ENCODE peak calls at places on chromosomes 11 and 22, in five cellular contexts. E is A549, X is GM12878, B is K562, Y is HepG2. F is an unnamed sample.

GRCh38 chr11:43937434-43938411 is 4.7 kb upstream of the C11orf96 start:
- DNase-seq in E (peak; percentile 62), X (no peak), B (peak; percentile 61), Y (no peak), F (no peak)

GRCh38 chr22:48459859-48460823 is 1367.5 kb downstream of the BRD1 start:
- DNase-seq in E (no peak), X (no peak), B (no peak), Y (no peak), F (no peak)

GRCh38 chr11:122159173-122159701 is 43.2 kb upstream of the BLID start:
- DNase-seq in E (peak; percentile 23), X (no peak), B (no peak), Y (no peak), F (peak; percentile 26)

GRCh38 chr22:33658775-33659174 is 261.5 kb downstream of the LARGE1 start:
- DNase-seq in E (no peak), X (no peak), B (no peak), Y (no peak), F (no peak)

GRCh38 chr11:101008961-101009684 is 120.5 kb downstream of the PGR start:
- DNase-seq in E (no peak), X (no peak), B (no peak), Y (no peak), F (no peak)

GRCh38 chr22:39482768-39483167 is 19.3 kb upstream of the MIEF1 start:
- DNase-seq in E (no peak), X (no peak), B (no peak), Y (no peak), F (no peak)

GRCh38 chr11:116126540-116126939 is 622.3 kb upstream of the CADM1 start:
- DNase-seq in E (no peak), X (no peak), B (no peak), Y (no peak), F (no peak)

GRCh38 chr11:59172345-59173079 is 580 bp downstream of the DTX4 start:
- DNase-seq in E (no peak), X (peak; percentile 60), B (peak; percentile 37), Y (peak; percentile 10), F (peak; percentile 52)

GRCh38 chr11:46112961-46113617 is 8.2 kb downstream of the PHF21A start:
- DNase-seq in E (peak; percentile 83), X (no peak), B (peak; percentile 67), Y (peak; percentile 59), F (peak; percentile 93)

GRCh38 chr11:77560605-77561004 is 29.1 kb upstream of the AQP11 start:
- DNase-seq in E (peak; percentile 43), X (no peak), B (no peak), Y (peak; percentile 6), F (no peak)

GRCh38 chr11:69358398-69359080 is 64.6 kb downstream of the MYEOV start:
- DNase-seq in E (no peak), X (no peak), B (no peak), Y (no peak), F (no peak)

GRCh38 chr22:42951093-42951710 is 63.7 kb downstream of the PACSIN2 start:
- DNase-seq in E (no peak), X (no peak), B (no peak), Y (no peak), F (no peak)

GRCh38 chr11:48051217-48051848 is 71.0 kb downstream of the PTPRJ start:
- DNase-seq in E (no peak), X (no peak), B (no peak), Y (no peak), F (no peak)

GRCh38 chr11:64055077-64055476 is 19.3 kb downstream of the FLRT1 start:
- DNase-seq in E (no peak), X (no peak), B (no peak), Y (no peak), F (no peak)

GRCh38 chr11:111976614-111977140 is 39.5 kb downstream of the DIXDC1 start:
- DNase-seq in E (no peak), X (no peak), B (no peak), Y (no peak), F (peak; percentile 78)

GRCh38 chr11:11218287-11218986 is 134.6 kb downstream of the CSNK2A3 start:
- DNase-seq in E (no peak), X (no peak), B (no peak), Y (no peak), F (no peak)

GRCh38 chr11:8312966-8313365 is 49.3 kb upstream of the LMO1 start:
- DNase-seq in E (no peak), X (no peak), B (no peak), Y (no peak), F (no peak)

GRCh38 chr11:8315463-8315862 is 51.8 kb upstream of the LMO1 start:
- DNase-seq in E (no peak), X (no peak), B (no peak), Y (no peak), F (no peak)

GRCh38 chr11:8318536-8318935 is 54.9 kb upstream of the LMO1 start:
- DNase-seq in E (no peak), X (no peak), B (peak; percentile 50), Y (no peak), F (peak; percentile 87)

GRCh38 chr11:8313504-8314090 is 49.9 kb upstream of the LMO1 start:
- DNase-seq in E (no peak), X (no peak), B (no peak), Y (no peak), F (no peak)

DNA sequence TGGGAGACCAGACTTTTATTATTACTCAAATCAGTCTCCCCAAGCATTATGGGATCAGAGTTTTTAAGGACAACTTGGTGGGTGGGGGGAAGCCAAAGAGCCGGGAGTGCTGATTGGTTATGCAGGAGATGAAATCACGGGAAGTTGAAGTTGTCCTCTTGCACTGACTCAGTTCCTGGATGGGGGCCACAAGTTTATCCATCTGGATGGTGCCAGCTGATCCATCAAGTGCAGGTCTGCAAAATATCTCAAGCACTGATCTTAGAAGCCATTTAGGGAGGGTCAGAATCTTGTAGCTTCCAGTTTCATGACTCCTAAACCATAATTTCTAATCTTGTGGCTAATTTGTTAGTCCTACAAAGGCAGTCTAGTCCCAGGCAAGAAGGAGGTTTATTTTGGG is 53.5 kb upstream of the LMO1 start:
- DNase-seq in E (no peak), X (no peak), B (no peak), Y (no peak), F (no peak)
- TF ChIP-seq JUNB in E (no peak), X (no peak), B (no peak), Y (no peak), F (no peak)

DNA sequence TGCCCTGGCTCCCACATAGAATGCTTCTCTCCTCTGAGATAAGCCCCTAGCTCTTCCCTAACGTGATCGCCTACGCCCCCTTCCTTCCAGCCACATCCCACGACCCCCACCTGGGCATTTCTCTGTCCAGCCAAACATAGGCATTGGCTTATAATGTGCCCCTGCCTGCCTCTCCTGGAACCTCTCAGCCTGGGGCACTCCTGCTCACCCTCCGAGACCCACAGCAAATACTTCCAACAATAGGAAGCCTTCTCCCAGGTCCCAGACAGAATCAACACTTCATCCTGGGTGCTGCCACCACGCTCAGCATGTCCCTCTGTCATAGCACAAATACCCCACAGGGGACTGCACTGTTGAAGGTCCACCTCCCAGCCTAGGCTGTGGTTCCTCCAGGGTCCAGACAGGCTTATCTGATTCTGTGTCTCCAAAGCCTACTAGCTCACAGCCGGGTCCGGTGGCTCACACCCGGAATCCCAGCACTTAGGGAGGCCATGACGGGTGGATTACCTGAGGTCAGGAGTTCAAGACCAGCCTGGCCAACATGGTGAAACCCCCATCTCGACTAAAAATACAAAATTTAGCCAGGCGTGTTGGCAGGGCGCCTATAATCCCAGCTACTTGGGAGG is 24.2 kb upstream of the TMPRSS4 start:
- DNase-seq in E (no peak), X (no peak), B (peak; percentile 63), Y (no peak), F (no peak)
- TF ChIP-seq REST in E (no peak), X (no peak), B (no peak), Y (no peak), F (no peak)

DNA sequence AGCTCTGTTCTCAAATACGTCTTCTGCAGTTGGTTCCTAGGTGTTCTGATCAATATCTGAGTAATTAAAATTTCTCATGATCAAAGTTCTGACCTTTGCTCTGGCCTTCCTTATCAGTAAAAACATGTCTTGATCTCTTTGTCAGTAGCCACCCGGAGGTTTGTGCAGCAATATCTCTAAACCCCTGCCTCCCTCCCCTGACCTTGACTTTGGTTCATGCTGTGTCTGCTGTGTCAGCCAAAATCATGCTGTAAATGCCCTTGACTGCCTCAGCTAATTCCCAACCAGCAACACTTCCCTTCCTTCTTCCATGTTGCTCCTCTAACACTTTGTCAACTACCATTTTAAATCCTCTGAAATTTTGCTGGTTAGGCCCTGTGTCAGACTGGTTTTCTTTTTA is 424.7 kb downstream of the FAM181B start:
- DNase-seq in E (no peak), X (no peak), B (no peak), Y (no peak), F (no peak)
- TF ChIP-seq JUNB in E (no peak), X (no peak), B (no peak), Y (no peak), F (no peak)

DNA sequence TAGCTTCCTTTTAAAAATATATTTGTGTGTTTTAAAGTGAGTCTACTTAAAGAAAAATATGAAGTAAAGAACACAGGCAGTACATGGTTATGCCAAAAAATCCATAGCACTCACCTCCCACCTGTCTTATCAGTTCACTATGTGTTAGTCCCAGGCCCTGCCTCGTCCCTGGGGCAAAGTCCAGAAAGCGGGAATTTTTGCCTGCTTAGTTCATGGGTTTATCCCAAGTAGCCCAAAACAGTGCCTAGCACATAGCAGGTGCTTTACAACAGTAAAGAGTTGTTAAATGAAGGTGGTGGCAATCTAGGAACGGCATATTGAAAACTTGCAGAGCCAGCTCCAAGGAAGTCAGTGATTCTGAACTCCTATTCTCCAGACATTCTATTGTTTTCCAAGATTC is 154.0 kb downstream of the MN1 start:
- DNase-seq in E (no peak), X (no peak), B (no peak), Y (peak; percentile 66), F (no peak)
- TF ChIP-seq REST in E (no peak), X (no peak), B (no peak), Y (no peak), F (no peak)

DNA sequence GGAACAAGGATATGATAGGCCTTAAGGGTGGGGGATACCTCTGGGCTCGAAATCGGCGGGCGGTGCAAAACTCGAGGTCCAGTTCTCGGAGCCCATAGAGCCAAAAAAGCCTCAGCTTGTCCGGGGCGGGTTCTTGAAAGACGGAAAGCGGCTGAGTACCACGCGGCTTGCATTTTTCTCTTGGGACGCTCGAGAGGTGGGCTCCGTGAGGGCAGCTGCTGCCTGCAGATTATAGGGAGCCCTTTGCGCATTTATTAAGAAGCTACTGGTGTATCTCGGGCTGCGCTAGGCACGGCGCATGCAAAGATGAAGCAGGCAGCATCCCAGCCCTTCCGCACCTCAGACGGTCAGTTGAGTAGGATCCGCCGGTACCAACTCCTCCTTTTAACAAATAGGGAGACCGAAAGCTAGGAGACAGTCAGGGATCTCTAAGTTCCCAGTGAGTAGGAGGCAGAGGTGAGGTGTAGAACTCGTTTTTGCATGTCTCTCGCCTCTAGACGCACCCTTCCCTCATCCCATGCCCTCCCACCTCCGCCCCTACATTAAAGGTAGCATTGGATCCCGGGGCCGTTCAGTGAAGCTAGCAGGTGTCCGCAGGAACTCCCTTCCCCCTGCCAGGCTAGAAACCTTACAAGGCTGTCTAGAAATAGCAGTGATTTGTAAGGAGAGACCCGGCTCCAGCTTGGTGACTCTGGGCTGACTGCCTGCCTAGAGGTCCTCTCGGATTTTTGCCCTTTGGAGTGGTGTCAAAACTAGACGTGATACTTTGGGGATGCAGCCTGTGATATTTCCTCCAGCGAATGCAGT is 768 bp downstream of the LDHA start:
- DNase-seq in E (peak; percentile 21), X (no peak), B (peak; percentile 24), Y (no peak), F (peak; percentile 40)
- TF ChIP-seq JUNB in E (no peak), X (no peak), B (no peak), Y (no peak), F (no peak)

F was measured in GM23338.